ENCODE peak calls at places on chromosome 13, in ten cellular contexts. One of them, this sample, is unnamed.

GRCh38 chr13:19159181-19159580 is 22.4 kb downstream of the TUBA3C start:
- DNase-seq in GM12878: no peak
- DNase-seq in astrocyte of the cerebellum: no peak
- DNase-seq in cardiac muscle cell: no peak
- DNase-seq in brain microvascular endothelial cell: no peak
- DNase-seq in thyroid gland: no peak
- DNase-seq in lower leg skin: no peak
- DNase-seq in neuronal stem cell: no peak
- DNase-seq in AG10803: no peak
- DNase-seq in heart left ventricle: no peak
- DNase-seq in this sample: peak

GRCh38 chr13:74770361-74770760 is 636.2 kb upstream of the KLF12 start:
- DNase-seq in GM12878: no peak
- DNase-seq in astrocyte of the cerebellum: peak
- DNase-seq in cardiac muscle cell: no peak
- DNase-seq in brain microvascular endothelial cell: peak
- DNase-seq in thyroid gland: no peak
- DNase-seq in lower leg skin: no peak
- DNase-seq in neuronal stem cell: no peak
- DNase-seq in AG10803: peak
- DNase-seq in heart left ventricle: no peak
- DNase-seq in this sample: no peak

GRCh38 chr13:45773944-45774343 is 71.8 kb downstream of the CBY2 start:
- DNase-seq in GM12878: no peak
- DNase-seq in astrocyte of the cerebellum: no peak
- DNase-seq in cardiac muscle cell: no peak
- DNase-seq in brain microvascular endothelial cell: no peak
- DNase-seq in thyroid gland: no peak
- DNase-seq in lower leg skin: no peak
- DNase-seq in neuronal stem cell: no peak
- DNase-seq in AG10803: no peak
- DNase-seq in heart left ventricle: no peak
- DNase-seq in this sample: no peak

GRCh38 chr13:93420887-93421286 is 194.3 kb downstream of the GPC6 start:
- DNase-seq in GM12878: no peak
- DNase-seq in astrocyte of the cerebellum: no peak
- DNase-seq in cardiac muscle cell: no peak
- DNase-seq in brain microvascular endothelial cell: no peak
- DNase-seq in thyroid gland: peak
- DNase-seq in lower leg skin: no peak
- DNase-seq in neuronal stem cell: no peak
- DNase-seq in AG10803: no peak
- DNase-seq in heart left ventricle: no peak
- DNase-seq in this sample: no peak

GRCh38 chr13:36345438-36346221 is 564 bp downstream of the SPART start:
- DNase-seq in GM12878: no peak
- DNase-seq in astrocyte of the cerebellum: peak
- DNase-seq in cardiac muscle cell: peak
- DNase-seq in brain microvascular endothelial cell: peak
- DNase-seq in thyroid gland: peak
- DNase-seq in lower leg skin: peak
- DNase-seq in neuronal stem cell: peak
- DNase-seq in AG10803: peak
- DNase-seq in heart left ventricle: peak
- DNase-seq in this sample: peak

GRCh38 chr13:77095288-77095687 is 68.3 kb upstream of the FBXL3 start:
- DNase-seq in GM12878: no peak
- DNase-seq in astrocyte of the cerebellum: no peak
- DNase-seq in cardiac muscle cell: no peak
- DNase-seq in brain microvascular endothelial cell: no peak
- DNase-seq in thyroid gland: no peak
- DNase-seq in lower leg skin: no peak
- DNase-seq in neuronal stem cell: no peak
- DNase-seq in AG10803: no peak
- DNase-seq in heart left ventricle: no peak
- DNase-seq in this sample: no peak

GRCh38 chr13:93446256-93446655 is 219.6 kb downstream of the GPC6 start:
- DNase-seq in GM12878: no peak
- DNase-seq in astrocyte of the cerebellum: no peak
- DNase-seq in cardiac muscle cell: no peak
- DNase-seq in brain microvascular endothelial cell: no peak
- DNase-seq in thyroid gland: no peak
- DNase-seq in lower leg skin: no peak
- DNase-seq in neuronal stem cell: no peak
- DNase-seq in AG10803: no peak
- DNase-seq in heart left ventricle: no peak
- DNase-seq in this sample: no peak

GRCh38 chr13:50130686-50131051 is 115.4 kb downstream of the KCNRG start:
- DNase-seq in GM12878: no peak
- DNase-seq in astrocyte of the cerebellum: no peak
- DNase-seq in cardiac muscle cell: peak
- DNase-seq in brain microvascular endothelial cell: peak
- DNase-seq in thyroid gland: no peak
- DNase-seq in lower leg skin: no peak
- DNase-seq in neuronal stem cell: peak
- DNase-seq in AG10803: peak
- DNase-seq in heart left ventricle: peak
- DNase-seq in this sample: peak

GRCh38 chr13:84985860-84986259 is 813.4 kb downstream of the SLITRK6 start:
- DNase-seq in GM12878: no peak
- DNase-seq in astrocyte of the cerebellum: no peak
- DNase-seq in cardiac muscle cell: no peak
- DNase-seq in brain microvascular endothelial cell: no peak
- DNase-seq in thyroid gland: no peak
- DNase-seq in lower leg skin: no peak
- DNase-seq in neuronal stem cell: no peak
- DNase-seq in AG10803: no peak
- DNase-seq in heart left ventricle: no peak
- DNase-seq in this sample: no peak

GRCh38 chr13:27437126-27437525 is 12.7 kb downstream of the GTF3A start:
- DNase-seq in GM12878: no peak
- DNase-seq in astrocyte of the cerebellum: no peak
- DNase-seq in cardiac muscle cell: no peak
- DNase-seq in brain microvascular endothelial cell: no peak
- DNase-seq in thyroid gland: no peak
- DNase-seq in lower leg skin: no peak
- DNase-seq in neuronal stem cell: no peak
- DNase-seq in AG10803: no peak
- DNase-seq in heart left ventricle: no peak
- DNase-seq in this sample: no peak

GRCh38 chr13:82879921-82880320 is 1002.4 kb downstream of the SLITRK1 start:
- DNase-seq in GM12878: no peak
- DNase-seq in astrocyte of the cerebellum: no peak
- DNase-seq in cardiac muscle cell: no peak
- DNase-seq in brain microvascular endothelial cell: no peak
- DNase-seq in thyroid gland: no peak
- DNase-seq in lower leg skin: no peak
- DNase-seq in neuronal stem cell: peak
- DNase-seq in AG10803: no peak
- DNase-seq in heart left ventricle: no peak
- DNase-seq in this sample: no peak
- H3K4me3 ChIP-seq in GM12878: no peak
- H3K4me3 ChIP-seq in astrocyte of the cerebellum: no peak
- H3K4me3 ChIP-seq in cardiac muscle cell: no peak
- H3K4me3 ChIP-seq in brain microvascular endothelial cell: no peak
- H3K4me3 ChIP-seq in thyroid gland: no peak
- H3K4me3 ChIP-seq in lower leg skin: no peak
- H3K4me3 ChIP-seq in neuronal stem cell: no peak
- H3K4me3 ChIP-seq in AG10803: no peak
- H3K4me3 ChIP-seq in heart left ventricle: no peak
- H3K4me3 ChIP-seq in this sample: no peak

DNA sequence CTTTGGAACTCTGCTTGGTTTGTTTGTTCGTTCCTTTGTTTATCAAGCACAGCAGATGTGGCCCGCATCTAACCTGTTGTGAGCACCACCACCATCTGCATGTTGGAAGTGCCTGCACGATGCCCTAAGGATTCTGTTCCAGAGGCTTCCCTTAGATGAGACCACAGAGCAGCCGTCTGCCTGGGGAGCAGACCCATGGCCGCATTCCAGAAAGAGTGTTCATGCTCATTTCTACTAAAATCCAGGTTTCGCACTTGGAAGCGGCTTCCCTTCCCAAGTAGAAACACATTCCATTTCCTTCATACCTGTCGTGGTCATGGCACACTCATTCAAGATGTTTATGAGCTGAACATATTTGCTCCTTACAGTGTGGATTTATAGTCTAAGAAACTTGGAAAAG is 27.2 kb downstream of the COL4A2 start:
- DNase-seq in GM12878: no peak
- DNase-seq in astrocyte of the cerebellum: peak
- DNase-seq in cardiac muscle cell: no peak
- DNase-seq in brain microvascular endothelial cell: peak
- DNase-seq in thyroid gland: no peak
- DNase-seq in lower leg skin: no peak
- DNase-seq in neuronal stem cell: no peak
- DNase-seq in AG10803: peak
- DNase-seq in heart left ventricle: no peak
- DNase-seq in this sample: no peak
- H3K4me3 ChIP-seq in GM12878: no peak
- H3K4me3 ChIP-seq in astrocyte of the cerebellum: no peak
- H3K4me3 ChIP-seq in cardiac muscle cell: no peak
- H3K4me3 ChIP-seq in brain microvascular endothelial cell: no peak
- H3K4me3 ChIP-seq in thyroid gland: no peak
- H3K4me3 ChIP-seq in lower leg skin: no peak
- H3K4me3 ChIP-seq in neuronal stem cell: no peak
- H3K4me3 ChIP-seq in AG10803: no peak
- H3K4me3 ChIP-seq in heart left ventricle: no peak
- H3K4me3 ChIP-seq in this sample: no peak

DNA sequence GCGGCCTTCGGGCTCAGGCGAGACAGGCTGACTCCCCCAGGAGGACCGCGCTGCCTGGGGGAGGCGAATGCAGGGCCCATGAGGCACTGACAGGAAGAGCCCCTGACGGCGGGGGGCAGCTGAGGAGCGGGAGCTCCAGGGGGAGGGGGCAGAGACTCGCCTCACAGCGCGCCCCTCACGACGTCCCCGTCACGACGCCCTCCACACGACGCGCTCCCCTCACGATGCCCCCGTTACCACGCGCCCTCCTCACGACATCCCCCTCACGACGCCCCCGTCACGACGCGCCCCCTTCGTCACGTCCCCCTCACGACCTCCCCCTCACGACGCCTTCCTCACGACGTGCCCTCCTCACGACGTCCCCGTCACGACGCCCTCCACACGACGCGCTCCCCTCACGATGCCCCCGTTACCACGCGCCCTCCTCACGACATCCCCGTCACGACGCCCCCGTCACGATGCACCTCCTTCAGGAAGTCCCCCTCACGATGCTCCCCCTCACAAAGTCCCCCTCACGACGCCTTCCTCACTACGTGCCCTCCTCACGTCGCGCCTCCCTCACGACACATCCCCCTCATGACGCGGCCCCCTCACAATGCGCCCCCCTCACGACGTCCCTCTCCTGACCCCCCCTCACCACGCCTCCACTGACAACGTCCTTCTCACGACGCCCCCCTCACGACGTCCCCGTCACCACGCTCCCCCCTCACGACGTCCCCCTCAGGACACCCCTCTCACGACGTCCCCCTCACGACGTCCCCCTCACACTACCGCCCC is 99.6 kb downstream of the ING1 start:
- DNase-seq in GM12878: no peak
- DNase-seq in astrocyte of the cerebellum: no peak
- DNase-seq in cardiac muscle cell: no peak
- DNase-seq in brain microvascular endothelial cell: no peak
- DNase-seq in thyroid gland: no peak
- DNase-seq in lower leg skin: no peak
- DNase-seq in neuronal stem cell: no peak
- DNase-seq in AG10803: no peak
- DNase-seq in heart left ventricle: no peak
- DNase-seq in this sample: no peak
- H3K4me3 ChIP-seq in GM12878: no peak
- H3K4me3 ChIP-seq in astrocyte of the cerebellum: peak
- H3K4me3 ChIP-seq in cardiac muscle cell: no peak
- H3K4me3 ChIP-seq in brain microvascular endothelial cell: peak
- H3K4me3 ChIP-seq in thyroid gland: no peak
- H3K4me3 ChIP-seq in lower leg skin: no peak
- H3K4me3 ChIP-seq in neuronal stem cell: peak
- H3K4me3 ChIP-seq in AG10803: peak
- H3K4me3 ChIP-seq in heart left ventricle: peak
- H3K4me3 ChIP-seq in this sample: no peak

DNA sequence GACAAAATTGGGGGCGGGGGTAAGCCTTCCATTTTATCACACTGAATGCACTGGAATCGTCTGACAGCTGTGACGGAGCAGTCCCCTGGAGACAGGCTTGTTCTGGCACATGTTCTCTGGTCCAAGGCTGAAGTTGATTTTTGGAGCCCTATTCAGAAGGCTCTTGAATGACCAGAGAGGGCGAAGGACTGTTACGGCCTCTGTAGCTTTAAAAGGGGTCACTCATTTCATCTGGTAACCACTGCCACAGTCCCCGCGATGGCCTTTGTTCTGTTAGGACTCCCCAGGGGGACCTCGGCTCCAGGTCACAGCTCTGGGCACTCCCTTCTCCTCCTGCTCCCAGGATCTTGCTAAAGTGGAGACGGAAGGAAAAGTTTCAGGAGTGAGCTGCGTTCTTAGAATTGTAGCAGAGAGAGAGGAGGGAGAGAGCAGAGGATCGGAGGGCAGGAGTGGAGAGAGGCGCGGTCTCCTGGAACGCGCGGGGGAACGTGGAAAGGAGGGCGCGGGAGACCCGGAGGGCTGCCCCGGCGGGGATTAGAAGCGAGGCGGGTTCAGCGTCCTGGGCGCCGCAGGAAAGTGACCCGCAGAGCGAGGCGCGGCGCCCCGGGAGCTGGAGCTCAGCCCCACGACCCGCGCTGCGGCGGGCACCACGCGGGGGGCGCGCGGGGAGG is 134.3 kb upstream of the MYO16 start:
- DNase-seq in GM12878: no peak
- DNase-seq in astrocyte of the cerebellum: no peak
- DNase-seq in cardiac muscle cell: no peak
- DNase-seq in brain microvascular endothelial cell: peak
- DNase-seq in thyroid gland: no peak
- DNase-seq in lower leg skin: no peak
- DNase-seq in neuronal stem cell: peak
- DNase-seq in AG10803: no peak
- DNase-seq in heart left ventricle: no peak
- DNase-seq in this sample: no peak
- H3K4me3 ChIP-seq in GM12878: no peak
- H3K4me3 ChIP-seq in astrocyte of the cerebellum: peak
- H3K4me3 ChIP-seq in cardiac muscle cell: peak
- H3K4me3 ChIP-seq in brain microvascular endothelial cell: peak
- H3K4me3 ChIP-seq in thyroid gland: no peak
- H3K4me3 ChIP-seq in lower leg skin: no peak
- H3K4me3 ChIP-seq in neuronal stem cell: peak
- H3K4me3 ChIP-seq in AG10803: no peak
- H3K4me3 ChIP-seq in heart left ventricle: peak
- H3K4me3 ChIP-seq in this sample: no peak

DNA sequence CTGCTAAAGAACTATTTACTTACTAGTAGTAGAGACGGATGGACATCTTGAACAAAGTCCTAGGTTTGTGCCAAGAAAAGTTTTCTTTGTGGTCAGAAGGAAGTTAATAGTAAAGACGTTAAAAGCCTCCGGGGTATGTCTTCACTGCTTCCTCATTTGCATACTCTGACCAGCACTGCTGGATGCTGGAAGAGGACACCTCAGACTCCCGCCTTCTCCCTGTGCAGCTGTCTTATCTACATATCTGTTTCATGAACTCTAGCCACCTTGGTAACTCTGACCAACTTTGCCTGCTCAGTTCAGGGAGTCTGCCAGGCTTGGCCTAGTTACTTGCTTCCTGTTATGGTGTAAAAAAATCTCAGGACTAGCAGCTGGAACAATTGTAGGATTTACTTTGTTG is 1109.1 kb upstream of the MIR17HG start:
- DNase-seq in GM12878: no peak
- DNase-seq in astrocyte of the cerebellum: peak
- DNase-seq in cardiac muscle cell: no peak
- DNase-seq in brain microvascular endothelial cell: no peak
- DNase-seq in thyroid gland: no peak
- DNase-seq in lower leg skin: no peak
- DNase-seq in neuronal stem cell: no peak
- DNase-seq in AG10803: no peak
- DNase-seq in heart left ventricle: no peak
- DNase-seq in this sample: no peak
- H3K4me3 ChIP-seq in GM12878: no peak
- H3K4me3 ChIP-seq in astrocyte of the cerebellum: no peak
- H3K4me3 ChIP-seq in cardiac muscle cell: no peak
- H3K4me3 ChIP-seq in brain microvascular endothelial cell: no peak
- H3K4me3 ChIP-seq in thyroid gland: no peak
- H3K4me3 ChIP-seq in lower leg skin: no peak
- H3K4me3 ChIP-seq in neuronal stem cell: no peak
- H3K4me3 ChIP-seq in AG10803: no peak
- H3K4me3 ChIP-seq in heart left ventricle: no peak
- H3K4me3 ChIP-seq in this sample: no peak

This sample was measured in aorta.